ENCODE peak calls at places on chromosome 19, in ten cellular contexts. Z is Peyer's patch, N is endodermal cell, G is hepatocyte, Q is tibial artery, X is HCT116, V is Caco-2, J is heart right ventricle, M is mucosa of descending colon, C is H9. F is an unnamed sample. For H3K9me3 and H3K4me1, the result is how much of the 10 kb centered on the place peaks cover.

GRCh38 chr19:57560049-57560491 is 407 bp upstream of the ZNF550 start:
- DNase-seq in V (no peak), Z (no peak), X (no peak), N (no peak), G (no peak), M (peak), J (peak), C (no peak), Q (no peak), F (peak)

GRCh38 chr19:12778020-12778904 is 2.9 kb upstream of the HOOK2 start:
- DNase-seq in M (peak), X (no peak), N (peak), Q (peak), G (peak), J (peak), Z (peak), C (peak), V (peak), F (peak)

GRCh38 chr19:32642771-32643170 is 32.2 kb downstream of the ANKRD27 start:
- DNase-seq in V (no peak), J (no peak), Q (no peak), M (no peak), Z (no peak), G (no peak), C (no peak), X (no peak), N (no peak), F (no peak)

GRCh38 chr19:8335343-8336071 is 7.6 kb downstream of the KANK3 start:
- DNase-seq in N (peak), V (no peak), C (peak), M (no peak), J (no peak), G (no peak), Z (peak), Q (no peak), X (no peak), F (peak)

GRCh38 chr19:3057275-3057714 is 5.0 kb downstream of the TLE5 start:
- DNase-seq in M (peak), V (no peak), Z (no peak), N (peak), G (peak), Q (peak), C (peak), X (no peak), J (peak), F (peak)

GRCh38 chr19:27851543-27852060 is 1361.3 kb downstream of the UQCRFS1 start:
- DNase-seq in G (no peak), Z (no peak), Q (no peak), V (no peak), J (no peak), M (no peak), C (no peak), X (no peak), N (no peak), F (peak)

GRCh38 chr19:307111-307531 is 15.9 kb upstream of the PLPP2 start:
- DNase-seq in C (no peak), J (no peak), X (no peak), V (no peak), Z (no peak), N (no peak), Q (no peak), M (no peak), G (no peak), F (peak)

GRCh38 chr19:13463296-13463695 is 43.0 kb downstream of the CACNA1A start:
- DNase-seq in M (no peak), G (peak), C (peak), Z (no peak), X (no peak), N (peak), J (peak), V (no peak), Q (no peak), F (peak)

GRCh38 chr19:32890326-32890725 is 20.8 kb upstream of the SLC7A9 start:
- DNase-seq in C (no peak), N (no peak), G (no peak), X (no peak), V (no peak), Q (no peak), Z (no peak), M (no peak), J (no peak), F (peak)

GRCh38 chr19:13935765-13936486 is 2.3 kb downstream of the PODNL1 start:
- DNase-seq in Z (peak), C (peak), X (no peak), M (no peak), Q (no peak), N (peak), J (no peak), V (no peak), G (peak), F (peak)

GRCh38 chr19:49210108-49210900 is 52.7 kb downstream of the TRPM4 start:
- DNase-seq in J (no peak), G (peak), Q (no peak), N (peak), V (peak), X (no peak), M (peak), C (peak), Z (peak), F (no peak)

GRCh38 chr19:33720691-33721682 is 75.7 kb upstream of the KCTD15 start:
- DNase-seq in M (no peak), C (no peak), J (no peak), X (no peak), Z (peak), V (no peak), N (peak), G (no peak), Q (no peak), F (peak)

GRCh38 chr19:6260912-6261636 is 18.7 kb downstream of the MLLT1 start:
- DNase-seq in G (peak), Z (no peak), J (no peak), Q (no peak), C (peak), X (no peak), M (peak), N (peak), V (no peak), F (peak)

GRCh38 chr19:21587117-21587461 is 81.7 kb downstream of the ZNF429 start:
- DNase-seq in G (no peak), V (no peak), N (no peak), M (no peak), J (peak), X (no peak), Z (no peak), C (no peak), Q (no peak), F (no peak)

GRCh38 chr19:48244289-48244688 is 11.4 kb downstream of the CARD8 start:
- DNase-seq in V (no peak), Q (no peak), N (no peak), X (no peak), M (no peak), C (no peak), G (no peak), J (no peak), Z (no peak), F (no peak)

GRCh38 chr19:38592940-38593339 is 24.8 kb downstream of the MAP4K1 start:
- DNase-seq in Q (no peak), J (no peak), X (no peak), C (peak), M (no peak), N (peak), Z (no peak), G (no peak), V (no peak), F (no peak)

GRCh38 chr19:8519388-8519787 is 5.4 kb upstream of the ZNF414 start:
- DNase-seq in Q (no peak), V (no peak), X (no peak), C (no peak), M (no peak), G (no peak), N (no peak), Z (no peak), J (no peak), F (no peak)

GRCh38 chr19:33064117-33064777 is 441 bp downstream of the RHPN2 start:
- DNase-seq in V (peak), X (no peak), C (peak), Z (peak), J (no peak), G (peak), M (peak), N (peak), Q (no peak), F (peak)

GRCh38 chr19:39411832-39412099 is 703 bp upstream of the PLEKHG2 start:
- DNase-seq in J (peak), V (peak), C (peak), Z (peak), Q (peak), X (peak), G (peak), M (peak), N (peak), F (peak)

GRCh38 chr19:33891773-33892172 is 95.1 kb downstream of the KCTD15 start:
- DNase-seq in Z (no peak), Q (no peak), J (no peak), N (no peak), X (no peak), M (no peak), G (no peak), V (no peak), C (no peak), F (no peak)

GRCh38 chr19:38422405-38422804 is 3.6 kb downstream of the RASGRP4 start:
- DNase-seq in M (no peak), J (no peak), Z (peak), V (no peak), G (no peak), Q (no peak), N (no peak), X (no peak), C (no peak), F (no peak)

GRCh38 chr19:1076951-1077350 is 10.0 kb downstream of the ARHGAP45 start:
- DNase-seq in G (no peak), V (no peak), Z (peak), J (peak), M (peak), N (no peak), X (no peak), Q (peak), C (no peak), F (peak)

GRCh38 chr19:12773571-12773970 is 1.8 kb downstream of the HOOK2 start:
- DNase-seq in Q (no peak), C (no peak), G (no peak), M (no peak), N (no peak), J (peak), V (no peak), Z (no peak), X (no peak), F (peak)

GRCh38 chr19:49911381-49912145 is 14.9 kb upstream of the IL4I1 start:
- DNase-seq in G (no peak), Z (no peak), J (no peak), C (no peak), X (no peak), M (no peak), Q (no peak), N (no peak), V (no peak), F (peak)

GRCh38 chr19:54882758-54883157 is 8.7 kb downstream of the FCAR start:
- DNase-seq in N (no peak), Z (no peak), J (no peak), C (no peak), G (no peak), V (no peak), Q (no peak), M (no peak), X (no peak), F (no peak)

GRCh38 chr19:55626350-55626749 is 2.0 kb upstream of the ZNF784 start:
- DNase-seq in C (no peak), N (no peak), Q (no peak), G (no peak), V (no peak), M (no peak), J (no peak), Z (no peak), X (no peak), F (no peak)

GRCh38 chr19:7926021-7926726 is at the start of gene CTXN1:
- DNase-seq in C (peak), M (peak), V (peak), Q (peak), N (peak), Z (peak), G (peak), X (no peak), J (no peak), F (peak)

GRCh38 chr19:35114656-35115537 is 726 bp upstream of the FXYD3 start:
- DNase-seq in Z (peak), Q (peak), V (peak), C (peak), G (peak), M (peak), N (peak), X (peak), J (peak), F (peak)

GRCh38 chr19:2751438-2751830 is 11.6 kb upstream of the SLC39A3 start:
- DNase-seq in M (no peak), Q (no peak), V (no peak), X (no peak), J (no peak), G (no peak), N (no peak), Z (no peak), C (no peak), F (peak)

GRCh38 chr19:14434157-14434501 is 1.0 kb downstream of the PKN1 start:
- DNase-seq in C (no peak), V (no peak), X (no peak), J (no peak), Z (no peak), G (no peak), M (no peak), Q (no peak), N (no peak), F (no peak)

GRCh38 chr19:45152504-45153338 is 8.1 kb downstream of the NKPD1 start:
- DNase-seq in G (peak), J (peak), V (peak), X (no peak), Z (peak), M (peak), Q (no peak), N (peak), C (peak), F (peak)

GRCh38 chr19:30093966-30094770 is 152.1 kb downstream of the URI1 start:
- DNase-seq in G (no peak), M (no peak), Z (no peak), C (no peak), X (no peak), J (no peak), N (no peak), V (no peak), Q (no peak), F (peak)

GRCh38 chr19:50173144-50173543 is 10.1 kb upstream of the IZUMO2 start:
- DNase-seq in M (peak), Z (peak), N (no peak), C (no peak), X (no peak), G (peak), Q (no peak), J (no peak), V (peak), F (no peak)

GRCh38 chr19:48351341-48351752 is 12.4 kb downstream of the TMEM143 start:
- DNase-seq in Q (peak), Z (peak), C (peak), G (peak), V (peak), J (peak), N (peak), M (peak), X (no peak), F (peak)

DNA sequence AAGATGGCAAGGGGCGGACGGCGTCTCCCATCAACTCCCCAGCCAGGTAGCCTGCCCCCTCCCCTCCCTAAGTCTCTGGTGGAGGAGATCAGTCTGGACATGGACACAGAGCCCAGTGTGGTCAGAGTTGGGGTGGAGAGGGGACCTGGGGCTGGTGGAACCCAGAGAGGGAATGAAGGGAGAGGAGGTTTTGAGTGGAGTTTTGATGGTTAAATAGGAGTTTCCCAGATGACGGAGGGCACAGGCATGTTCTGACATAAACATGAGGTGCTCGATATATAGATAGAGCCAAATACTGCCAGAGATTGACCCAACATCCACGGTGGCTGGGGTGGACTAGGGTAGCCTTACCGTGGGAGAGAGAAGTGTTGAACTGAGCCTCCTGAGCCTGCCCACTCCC is 14.1 kb downstream of the FSD1 start:
- DNase-seq in C (no peak), Z (no peak), N (no peak), G (no peak), M (no peak), X (no peak), V (no peak), J (no peak), Q (no peak), F (peak)
- TF ChIP-seq CTCF in C (no peak), Z (no peak), N (no peak), G (no peak), M (no peak), X (no peak), V (no peak), J (no peak), Q (no peak), F (no peak)

GRCh38 chr19:52498571-52498970 is 28.9 kb upstream of the ZNF808 start:
- DNase-seq in X (no peak), J (no peak), M (no peak), Q (no peak), C (no peak), V (no peak), G (no peak), N (no peak), Z (no peak), F (no peak)
- H3K9me3 ChIP-seq in X (under half), J (half or more), M (half or more), Q (under half), C (under half), V (under half), G (under half), N (under half), Z (under half), F (under half)

GRCh38 chr19:16372065-16372915 is 47.7 kb downstream of the KLF2 start:
- DNase-seq in C (no peak), G (no peak), M (no peak), N (no peak), X (no peak), J (no peak), Q (no peak), V (no peak), Z (peak), F (no peak)
- H3K4me1 ChIP-seq in C (under half), G (under half), M (under half), N (under half), X (under half), J (under half), Q (under half), V (under half), Z (under half), F (under half)

GRCh38 chr19:42176990-42177685 is 40.3 kb downstream of the DEDD2 start:
- DNase-seq in G (peak), V (peak), Z (peak), Q (peak), J (peak), N (peak), X (peak), C (peak), M (peak), F (peak)
- TF ChIP-seq CTCF in G (peak), V (peak), Z (no peak), Q (no peak), J (no peak), N (peak), X (no peak), C (peak), M (peak), F (no peak)

GRCh38 chr19:31350033-31350692 is 927 bp upstream of the TSHZ3 start:
- DNase-seq in V (no peak), X (no peak), Q (peak), G (peak), M (peak), C (no peak), J (peak), N (no peak), Z (peak), F (peak)

GRCh38 chr19:31350693-31351211 is 1.5 kb upstream of the TSHZ3 start:
- DNase-seq in C (peak), V (no peak), J (peak), Z (peak), N (peak), G (peak), X (no peak), M (peak), Q (no peak), F (peak)

GRCh38 chr19:31352782-31353651 is 3.8 kb upstream of the TSHZ3 start:
- DNase-seq in C (peak), Q (no peak), N (peak), G (no peak), X (no peak), Z (no peak), M (no peak), J (no peak), V (no peak), F (no peak)

GRCh38 chr19:31352296-31352781 is 3.1 kb upstream of the TSHZ3 start:
- DNase-seq in M (no peak), V (no peak), Q (no peak), G (no peak), J (no peak), Z (no peak), N (peak), C (peak), X (no peak), F (no peak)

DNA sequence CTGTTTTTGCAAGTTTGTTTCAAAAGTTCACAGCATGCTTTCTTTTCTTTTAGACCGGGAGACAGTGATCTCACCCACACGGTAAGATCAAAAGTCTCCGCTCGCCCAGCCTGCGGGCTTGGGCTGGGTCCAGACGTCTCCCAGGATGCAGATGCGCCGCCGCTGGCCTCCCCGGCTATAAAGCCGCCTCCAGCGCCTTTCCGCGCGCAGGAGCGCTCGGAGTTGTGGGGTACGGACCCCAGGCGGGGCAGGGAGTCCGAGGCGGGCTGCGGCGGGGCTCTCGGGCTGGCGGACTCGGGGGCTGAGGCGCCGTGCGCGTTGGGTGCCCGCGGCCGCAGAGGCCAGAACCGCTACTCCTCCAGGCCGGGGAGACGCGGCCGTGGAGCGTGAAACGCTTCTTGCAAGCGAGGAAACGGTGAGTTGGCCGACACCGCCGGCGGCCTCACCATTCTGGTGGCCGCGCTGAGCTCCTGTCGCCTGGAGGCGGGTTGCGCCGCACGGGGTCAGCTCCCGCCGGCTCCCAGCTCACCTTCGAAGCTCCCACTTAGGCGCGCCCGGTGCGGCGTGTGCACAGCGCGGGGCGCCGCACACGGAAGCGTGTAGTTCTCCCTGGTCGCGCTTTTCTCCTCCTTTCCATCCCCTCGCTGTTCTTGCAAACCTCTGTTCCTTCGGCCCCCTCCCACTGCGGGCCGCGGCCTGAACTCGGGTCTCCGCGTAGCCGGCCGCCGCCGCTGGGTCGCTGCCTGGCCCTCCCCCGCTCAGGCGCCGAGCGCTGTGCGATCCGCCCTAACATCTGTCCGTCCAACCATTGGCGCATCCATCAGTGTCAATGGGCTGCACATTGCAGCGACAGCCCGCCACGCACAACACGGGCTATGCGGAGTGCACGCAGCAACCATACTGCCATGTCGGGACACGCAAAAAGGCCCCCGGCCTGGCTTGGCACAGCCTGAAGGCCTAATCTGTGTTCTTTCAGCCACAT is 2.3 kb upstream of the TSHZ3 start:
- DNase-seq in X (no peak), M (peak), G (peak), V (no peak), Q (no peak), C (no peak), J (no peak), Z (no peak), N (peak), F (peak)
- H3K9me3 ChIP-seq in X (under half), M (under half), G (under half), V (under half), Q (under half), C (under half), J (under half), Z (under half), N (under half), F (under half)

GRCh38 chr19:18726417-18726767 is 42.9 kb downstream of the CRTC1 start:
- DNase-seq in Z (no peak), Q (no peak), X (no peak), N (no peak), C (no peak), V (no peak), M (no peak), J (no peak), G (no peak), F (no peak)
- H3K4me1 ChIP-seq in Z (under half), Q (under half), X (under half), N (under half), C (under half), V (under half), M (under half), J (under half), G (under half), F (under half)

GRCh38 chr19:11227201-11227886 is 12.1 kb upstream of the ANGPTL8 start:
- DNase-seq in M (no peak), X (peak), G (no peak), V (peak), C (peak), Q (no peak), Z (no peak), N (peak), J (no peak), F (peak)
- TF ChIP-seq CTCF in M (no peak), X (peak), G (no peak), V (no peak), C (peak), Q (no peak), Z (no peak), N (peak), J (no peak), F (no peak)

F was measured in osteoblast.